ENCODE peak calls at places on chromosomes 13 and 19, in nine cellular contexts. P is pulmonary artery endothelial cell; V is left ventricle myocardium superior; O is choroid plexus epithelial cell; Y is upper lobe of left lung; A is fibroblast of mammary gland; C is keratinocyte; G is Karpas-422; E is activated naive CD4-positive, alpha-beta T cell. W is an unnamed sample.

GRCh38 chr13:67226686-67227085 is 3.5 kb downstream of the PCDH9 start:
- DNase-seq in P (no peak), V (no peak), O (no peak), Y (no peak), A (no peak), C (no peak), G (no peak), E (no peak), W (no peak)

GRCh38 chr19:29694669-29695627 is 20.1 kb downstream of the C19orf12 start:
- DNase-seq in P (no peak), V (peak), O (peak), Y (peak), A (peak), C (no peak), G (peak), E (peak), W (peak)

GRCh38 chr13:20274466-20274865 is 42.3 kb upstream of the GJB6 start:
- DNase-seq in P (no peak), V (no peak), O (no peak), Y (peak), A (no peak), C (peak), G (no peak), E (no peak), W (no peak)

GRCh38 chr13:99133230-99133629 is 67.4 kb upstream of the UBAC2 start:
- DNase-seq in P (no peak), V (no peak), O (no peak), Y (no peak), A (no peak), C (no peak), G (no peak), E (no peak), W (no peak)

GRCh38 chr19:1445932-1446712 is 3.8 kb upstream of the APC2 start:
- DNase-seq in P (no peak), V (peak), O (no peak), Y (no peak), A (no peak), C (no peak), G (peak), E (no peak), W (no peak)

GRCh38 chr19:33418461-33418860 is 45.0 kb downstream of the CEBPG start:
- DNase-seq in P (no peak), V (peak), O (no peak), Y (no peak), A (no peak), C (no peak), G (no peak), E (no peak), W (no peak)

GRCh38 chr19:34226036-34226435 is 28.3 kb upstream of the GARRE1 start:
- DNase-seq in P (no peak), V (no peak), O (no peak), Y (no peak), A (no peak), C (no peak), G (no peak), E (no peak), W (no peak)

GRCh38 chr13:109700176-109700575 is 86.2 kb downstream of the IRS2 start:
- DNase-seq in P (peak), V (peak), O (peak), Y (peak), A (peak), C (peak), G (no peak), E (no peak), W (peak)

GRCh38 chr19:49997709-49998108 is 27.5 kb downstream of the VRK3 start:
- DNase-seq in P (no peak), V (no peak), O (peak), Y (no peak), A (peak), C (no peak), G (peak), E (no peak), W (peak)

GRCh38 chr19:35144600-35145436 is 1.8 kb downstream of the FXYD7 start:
- DNase-seq in P (no peak), V (no peak), O (no peak), Y (no peak), A (no peak), C (peak), G (no peak), E (no peak), W (no peak)

GRCh38 chr13:21913010-21913409 is 242.1 kb downstream of the FGF9 start:
- DNase-seq in P (no peak), V (no peak), O (no peak), Y (no peak), A (no peak), C (no peak), G (peak), E (no peak), W (no peak)

GRCh38 chr13:77185721-77186120 is 141.2 kb downstream of the MYCBP2 start:
- DNase-seq in P (no peak), V (no peak), O (no peak), Y (no peak), A (no peak), C (no peak), G (no peak), E (no peak), W (no peak)

GRCh38 chr13:106471957-106472543 is 63.4 kb downstream of the EFNB2 start:
- DNase-seq in P (peak), V (no peak), O (peak), Y (peak), A (peak), C (peak), G (peak), E (no peak), W (no peak)

GRCh38 chr19:28556371-28556770 is 656.6 kb downstream of the UQCRFS1 start:
- DNase-seq in P (no peak), V (no peak), O (no peak), Y (no peak), A (no peak), C (no peak), G (no peak), E (no peak), W (peak)

GRCh38 chr13:109331898-109332297 is 454.5 kb downstream of the IRS2 start:
- DNase-seq in P (no peak), V (no peak), O (peak), Y (no peak), A (peak), C (no peak), G (no peak), E (no peak), W (no peak)

GRCh38 chr13:99314640-99315176 is 7.5 kb upstream of the GPR183 start:
- DNase-seq in P (peak), V (no peak), O (peak), Y (no peak), A (peak), C (no peak), G (no peak), E (no peak), W (no peak)

GRCh38 chr13:20482275-20482761 is 43.3 kb downstream of the CRYL1 start:
- DNase-seq in P (no peak), V (no peak), O (no peak), Y (no peak), A (no peak), C (no peak), G (no peak), E (no peak), W (no peak)

GRCh38 chr13:33281951-33282595 is 3.5 kb downstream of the STARD13 start:
- DNase-seq in P (no peak), V (no peak), O (peak), Y (no peak), A (peak), C (peak), G (no peak), E (no peak), W (no peak)

GRCh38 chr19:2014731-2015610 is 543 bp downstream of the BTBD2 start:
- DNase-seq in P (no peak), V (peak), O (no peak), Y (no peak), A (no peak), C (no peak), G (peak), E (no peak), W (peak)

GRCh38 chr13:75806101-75806500 is 170.0 kb downstream of the LMO7 start:
- DNase-seq in P (no peak), V (no peak), O (no peak), Y (no peak), A (no peak), C (no peak), G (no peak), E (no peak), W (no peak)

GRCh38 chr19:48614436-48615144 is at the start of gene FAM83E:
- DNase-seq in P (no peak), V (no peak), O (no peak), Y (peak), A (no peak), C (no peak), G (peak), E (no peak), W (no peak)

GRCh38 chr13:44223785-44224432 is 149.7 kb upstream of the SERP2 start:
- DNase-seq in P (no peak), V (no peak), O (no peak), Y (no peak), A (no peak), C (no peak), G (no peak), E (no peak), W (no peak)

GRCh38 chr13:79710376-79710775 is 229.4 kb downstream of the NDFIP2 start:
- DNase-seq in P (no peak), V (no peak), O (peak), Y (no peak), A (peak), C (no peak), G (no peak), E (no peak), W (no peak)

GRCh38 chr19:38900816-38901215 is 1.0 kb downstream of the NFKBIB start:
- DNase-seq in P (no peak), V (no peak), O (peak), Y (no peak), A (no peak), C (no peak), G (no peak), E (no peak), W (no peak)

GRCh38 chr13:50072676-50073075 is 57.4 kb downstream of the KCNRG start:
- DNase-seq in P (no peak), V (no peak), O (no peak), Y (no peak), A (no peak), C (no peak), G (no peak), E (no peak), W (no peak)

W was measured in DND-41.